ENCODE peak calls at places on chromosomes 11 and 22, in four cellular contexts. One of them, this sample, is unnamed.
A peak's percentile ranks its signal among the peaks of the same experiment; 100 is the strongest.

GRCh38 chr22:36234919-36235318 is 4.4 kb downstream of the APOL2 start:
- DNase-seq in mesothelial cell of epicardium: no peak
- DNase-seq in glutamatergic neuron: no peak
- DNase-seq in Calu3: no peak
- DNase-seq in this sample: no peak

GRCh38 chr11:17822021-17822781 is 87.6 kb downstream of the KCNC1 start:
- DNase-seq in mesothelial cell of epicardium: no peak
- DNase-seq in glutamatergic neuron: no peak
- DNase-seq in Calu3: no peak
- DNase-seq in this sample: no peak

GRCh38 chr11:64233913-64234839 is at the start of gene VEGFB:
- DNase-seq in mesothelial cell of epicardium: peak; percentile 55
- DNase-seq in Calu3: peak; percentile 79
- DNase-seq in glutamatergic neuron: no peak
- DNase-seq in this sample: peak; percentile 81

GRCh38 chr22:17769716-17770082 is 4.6 kb downstream of the BID start:
- DNase-seq in Calu3: no peak
- DNase-seq in mesothelial cell of epicardium: no peak
- DNase-seq in glutamatergic neuron: no peak
- DNase-seq in this sample: no peak

GRCh38 chr11:34167961-34168360 is 62.5 kb downstream of the NAT10 start:
- DNase-seq in mesothelial cell of epicardium: no peak
- DNase-seq in glutamatergic neuron: no peak
- DNase-seq in Calu3: no peak
- DNase-seq in this sample: no peak

GRCh38 chr22:48782326-48782725 is 1045.3 kb downstream of the BRD1 start:
- DNase-seq in Calu3: no peak
- DNase-seq in mesothelial cell of epicardium: no peak
- DNase-seq in glutamatergic neuron: no peak
- DNase-seq in this sample: no peak

GRCh38 chr11:19605500-19606371 is 106.9 kb upstream of the NAV2 start:
- DNase-seq in glutamatergic neuron: no peak
- DNase-seq in Calu3: no peak
- DNase-seq in mesothelial cell of epicardium: no peak
- DNase-seq in this sample: no peak

GRCh38 chr22:41410311-41410751 is 28.6 kb downstream of the TEF start:
- DNase-seq in Calu3: no peak
- DNase-seq in mesothelial cell of epicardium: no peak
- DNase-seq in glutamatergic neuron: no peak
- DNase-seq in this sample: no peak

GRCh38 chr11:6737872-6738466 is 33.8 kb downstream of the OR2AG2 start:
- DNase-seq in mesothelial cell of epicardium: peak; percentile 41
- DNase-seq in glutamatergic neuron: peak; percentile 23
- DNase-seq in Calu3: peak; percentile 50
- DNase-seq in this sample: no peak

GRCh38 chr11:127862406-127862805 is 725.0 kb downstream of the ETS1 start:
- DNase-seq in glutamatergic neuron: no peak
- DNase-seq in Calu3: no peak
- DNase-seq in mesothelial cell of epicardium: no peak
- DNase-seq in this sample: no peak

GRCh38 chr11:13261600-13262061 is 16.0 kb upstream of the BMAL1 start:
- DNase-seq in Calu3: peak; percentile 31
- DNase-seq in glutamatergic neuron: no peak
- DNase-seq in mesothelial cell of epicardium: no peak
- DNase-seq in this sample: no peak

GRCh38 chr22:35449829-35450689 is 50.1 kb downstream of the MCM5 start:
- DNase-seq in mesothelial cell of epicardium: no peak
- DNase-seq in Calu3: no peak
- DNase-seq in glutamatergic neuron: no peak
- DNase-seq in this sample: no peak

GRCh38 chr11:5476184-5476819 is 12.2 kb upstream of the OR52D1 start:
- DNase-seq in Calu3: peak; percentile 54
- DNase-seq in glutamatergic neuron: peak; percentile 48
- DNase-seq in mesothelial cell of epicardium: no peak
- DNase-seq in this sample: no peak

GRCh38 chr11:125925804-125926203 is 20.0 kb upstream of the VSIG10L2 start:
- DNase-seq in mesothelial cell of epicardium: no peak
- DNase-seq in Calu3: no peak
- DNase-seq in glutamatergic neuron: no peak
- DNase-seq in this sample: no peak

GRCh38 chr22:34035209-34035608 is 114.9 kb upstream of the LARGE1 start:
- DNase-seq in glutamatergic neuron: no peak
- DNase-seq in mesothelial cell of epicardium: no peak
- DNase-seq in Calu3: no peak
- DNase-seq in this sample: no peak

GRCh38 chr22:36151006-36151595 is 9.5 kb downstream of the APOL3 start:
- DNase-seq in Calu3: no peak
- DNase-seq in mesothelial cell of epicardium: no peak
- DNase-seq in glutamatergic neuron: no peak
- DNase-seq in this sample: no peak

GRCh38 chr11:19775622-19776021 is 63.0 kb downstream of the NAV2 start:
- DNase-seq in mesothelial cell of epicardium: no peak
- DNase-seq in Calu3: no peak
- DNase-seq in glutamatergic neuron: no peak
- DNase-seq in this sample: no peak

GRCh38 chr11:77506857-77507256 is 33.0 kb upstream of the PAK1 start:
- DNase-seq in mesothelial cell of epicardium: peak; percentile 47
- DNase-seq in Calu3: peak; percentile 9
- DNase-seq in glutamatergic neuron: no peak
- DNase-seq in this sample: no peak

GRCh38 chr11:77505956-77506355 is 32.1 kb upstream of the PAK1 start:
- DNase-seq in mesothelial cell of epicardium: no peak
- DNase-seq in Calu3: no peak
- DNase-seq in glutamatergic neuron: no peak
- DNase-seq in this sample: no peak

GRCh38 chr11:77510095-77510494 is 36.2 kb upstream of the PAK1 start:
- DNase-seq in mesothelial cell of epicardium: no peak
- DNase-seq in Calu3: no peak
- DNase-seq in glutamatergic neuron: no peak
- DNase-seq in this sample: no peak

GRCh38 chr11:77512092-77512491 is 38.2 kb upstream of the PAK1 start:
- DNase-seq in mesothelial cell of epicardium: no peak
- DNase-seq in Calu3: no peak
- DNase-seq in glutamatergic neuron: no peak
- DNase-seq in this sample: no peak

DNA sequence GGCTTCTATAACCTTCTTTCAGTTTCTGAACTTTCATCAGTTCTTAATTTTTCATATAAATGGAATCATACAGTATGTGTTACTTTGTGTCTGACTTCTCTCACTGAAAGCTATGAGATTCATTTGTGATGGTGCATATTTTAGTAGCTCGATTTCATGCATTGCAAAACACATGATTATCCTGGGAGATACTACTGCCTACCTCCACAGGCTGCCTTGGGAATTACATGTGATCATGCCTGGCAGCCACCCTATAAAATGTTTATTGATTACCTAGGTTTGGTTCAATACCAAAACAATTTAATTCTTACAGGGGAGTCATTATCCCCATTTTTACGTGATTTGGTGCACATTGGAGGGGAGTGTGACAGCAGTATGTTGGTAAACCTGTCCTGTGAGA is 34.1 kb upstream of the PAK1 start:
- DNase-seq in mesothelial cell of epicardium: no peak
- DNase-seq in Calu3: no peak
- DNase-seq in glutamatergic neuron: no peak
- DNase-seq in this sample: no peak
- TF ChIP-seq CTCF in mesothelial cell of epicardium: no peak
- TF ChIP-seq CTCF in Calu3: no peak
- TF ChIP-seq CTCF in glutamatergic neuron: peak; percentile 22
- TF ChIP-seq CTCF in this sample: no peak

GRCh38 chr11:119782021-119782420 is 53.0 kb upstream of the NECTIN1 start:
- DNase-seq in mesothelial cell of epicardium: no peak
- DNase-seq in Calu3: no peak
- DNase-seq in glutamatergic neuron: peak; percentile 47
- DNase-seq in this sample: no peak
- TF ChIP-seq CTCF in mesothelial cell of epicardium: no peak
- TF ChIP-seq CTCF in Calu3: no peak
- TF ChIP-seq CTCF in glutamatergic neuron: no peak
- TF ChIP-seq CTCF in this sample: no peak

DNA sequence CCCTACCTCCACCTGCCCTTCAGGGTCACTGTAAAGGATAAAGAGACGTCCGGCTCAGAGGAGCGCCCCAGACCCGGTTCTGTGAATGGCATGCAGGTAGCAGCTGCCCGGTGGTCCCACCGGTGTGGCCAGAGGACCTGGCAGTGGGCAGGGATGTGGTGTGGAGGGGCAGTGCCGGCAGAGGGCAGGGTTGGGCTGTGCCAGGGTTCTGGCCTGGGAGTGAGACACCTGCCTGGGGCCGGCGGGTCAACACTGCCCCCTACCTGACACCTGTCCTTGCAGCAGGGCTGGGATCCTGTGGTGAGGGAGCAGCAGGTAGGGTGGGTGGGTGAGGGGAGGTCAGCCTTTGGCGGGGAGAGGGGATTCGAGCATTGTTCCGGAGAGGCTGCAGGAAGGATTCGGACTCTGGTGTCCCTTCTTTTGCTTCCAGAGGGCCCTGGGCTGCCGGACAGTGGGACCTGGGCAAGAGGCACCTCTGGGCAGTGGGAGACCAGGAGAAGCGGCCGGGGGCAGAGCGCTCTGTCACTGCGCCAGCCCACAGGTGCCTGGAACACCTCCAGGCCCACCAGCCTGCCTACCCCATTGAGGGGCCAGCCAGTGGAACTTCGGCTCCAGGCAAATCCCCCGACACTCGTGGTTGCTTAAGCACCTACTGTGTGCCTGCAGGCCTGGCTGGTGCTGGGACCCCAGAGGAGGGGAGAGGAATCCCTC is 1.6 kb upstream of the PHLDA2 start:
- DNase-seq in mesothelial cell of epicardium: no peak
- DNase-seq in glutamatergic neuron: peak; percentile 64
- DNase-seq in Calu3: peak; percentile 99
- DNase-seq in this sample: no peak
- TF ChIP-seq CTCF in mesothelial cell of epicardium: no peak
- TF ChIP-seq CTCF in glutamatergic neuron: peak; percentile 52
- TF ChIP-seq CTCF in Calu3: peak; percentile 93
- TF ChIP-seq CTCF in this sample: no peak

DNA sequence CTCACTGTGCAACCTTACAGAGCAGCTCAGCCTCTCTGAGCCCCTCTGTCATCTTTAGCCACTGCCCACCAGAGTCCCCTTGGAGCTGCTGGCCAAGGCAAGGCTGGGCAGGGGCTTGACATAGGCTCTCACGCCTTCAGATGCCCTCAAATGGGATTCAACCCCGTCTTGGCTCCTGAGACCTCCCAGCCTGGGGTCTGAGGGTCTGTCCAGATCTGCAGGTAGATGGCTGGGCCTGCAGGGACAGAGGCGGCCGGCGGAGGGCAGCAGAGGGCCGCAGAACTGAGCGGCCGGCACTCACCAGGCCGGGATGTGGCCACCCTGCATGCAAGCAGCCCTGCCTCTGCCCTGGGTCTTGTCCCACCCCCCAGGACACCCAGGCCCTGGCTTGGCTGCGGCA is 18.2 kb upstream of the PRODH start:
- DNase-seq in glutamatergic neuron: peak; percentile 88
- DNase-seq in mesothelial cell of epicardium: peak; percentile 86
- DNase-seq in Calu3: peak; percentile 81
- DNase-seq in this sample: peak; percentile 22
- TF ChIP-seq CTCF in glutamatergic neuron: peak; percentile 74
- TF ChIP-seq CTCF in mesothelial cell of epicardium: peak; percentile 77
- TF ChIP-seq CTCF in Calu3: peak; percentile 78
- TF ChIP-seq CTCF in this sample: peak; percentile 48

GRCh38 chr22:37855462-37855861 is 6.2 kb downstream of the EIF3L start:
- DNase-seq in glutamatergic neuron: no peak
- DNase-seq in mesothelial cell of epicardium: no peak
- DNase-seq in Calu3: no peak
- DNase-seq in this sample: no peak
- TF ChIP-seq CTCF in glutamatergic neuron: no peak
- TF ChIP-seq CTCF in mesothelial cell of epicardium: no peak
- TF ChIP-seq CTCF in Calu3: no peak
- TF ChIP-seq CTCF in this sample: no peak

GRCh38 chr11:42870480-42870879 is 441.3 kb upstream of the API5 start:
- DNase-seq in Calu3: no peak
- DNase-seq in glutamatergic neuron: no peak
- DNase-seq in mesothelial cell of epicardium: no peak
- DNase-seq in this sample: no peak
- TF ChIP-seq CTCF in Calu3: no peak
- TF ChIP-seq CTCF in glutamatergic neuron: no peak
- TF ChIP-seq CTCF in mesothelial cell of epicardium: no peak
- TF ChIP-seq CTCF in this sample: no peak

DNA sequence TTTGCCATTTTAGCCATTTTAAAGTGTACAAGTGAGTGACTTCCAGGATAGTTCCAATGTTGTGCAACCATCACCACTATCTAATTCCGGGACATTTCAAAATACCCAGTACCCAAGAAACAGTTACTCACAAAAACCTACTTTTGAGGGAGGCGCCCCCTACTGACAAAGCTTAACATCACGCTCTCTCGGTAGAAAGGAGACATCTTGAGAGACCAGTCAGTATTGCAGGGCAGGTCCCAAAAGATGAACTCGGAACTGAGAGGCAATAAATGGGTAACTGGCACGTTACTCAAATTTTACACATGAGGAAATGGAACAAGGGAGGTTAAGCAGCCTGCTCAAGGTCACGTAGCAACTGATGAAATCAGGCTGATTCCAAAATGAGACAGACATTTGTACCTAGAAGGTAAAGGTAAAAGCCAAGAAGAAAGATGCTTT is 50.0 kb upstream of the POU2AF1 start:
- DNase-seq in glutamatergic neuron: peak; percentile 38
- DNase-seq in Calu3: peak; percentile 54
- DNase-seq in mesothelial cell of epicardium: no peak
- DNase-seq in this sample: peak; percentile 84
- TF ChIP-seq CTCF in glutamatergic neuron: peak; percentile 78
- TF ChIP-seq CTCF in Calu3: peak; percentile 48
- TF ChIP-seq CTCF in mesothelial cell of epicardium: peak; percentile 63
- TF ChIP-seq CTCF in this sample: no peak

GRCh38 chr11:68074584-68075352 is 35.9 kb downstream of the TCIRG1 start:
- DNase-seq in glutamatergic neuron: no peak
- DNase-seq in mesothelial cell of epicardium: no peak
- DNase-seq in Calu3: no peak
- DNase-seq in this sample: no peak

GRCh38 chr11:68081691-68082090 is 39.5 kb downstream of the CHKA start:
- DNase-seq in mesothelial cell of epicardium: no peak
- DNase-seq in glutamatergic neuron: no peak
- DNase-seq in Calu3: no peak
- DNase-seq in this sample: peak; percentile 21

GRCh38 chr11:68071281-68072048 is 32.6 kb downstream of the TCIRG1 start:
- DNase-seq in mesothelial cell of epicardium: no peak
- DNase-seq in glutamatergic neuron: no peak
- DNase-seq in Calu3: no peak
- DNase-seq in this sample: no peak

GRCh38 chr11:68077617-68078592 is 39.1 kb downstream of the TCIRG1 start:
- DNase-seq in glutamatergic neuron: no peak
- DNase-seq in mesothelial cell of epicardium: no peak
- DNase-seq in Calu3: no peak
- DNase-seq in this sample: no peak

GRCh38 chr11:68076371-68077042 is 37.7 kb downstream of the TCIRG1 start:
- DNase-seq in Calu3: peak; percentile 29
- DNase-seq in glutamatergic neuron: no peak
- DNase-seq in mesothelial cell of epicardium: no peak
- DNase-seq in this sample: no peak
- TF ChIP-seq CTCF in Calu3: no peak
- TF ChIP-seq CTCF in glutamatergic neuron: no peak
- TF ChIP-seq CTCF in mesothelial cell of epicardium: no peak
- TF ChIP-seq CTCF in this sample: no peak

This sample was measured in ovary.